ENCODE peak calls at places on chromosomes 3 and 15, in eight cellular contexts. I is HTR-8/SVneo; J is substantia nigra; N is ecto neural progenitor cell; B is stimulated activated CD8-positive, alpha-beta memory T cell treated with anti-CD3 and anti-CD28 coated beads, Interleukin-15, amount 100 ng/mL, for 24 hours; L is foreskin fibroblast; F is NCI-H1417; W is mammary epithelial cell. R is an unnamed sample.

GRCh38 chr15:88619796-88620195 is 1.3 kb upstream of the AEN start:
- DNase-seq in N (no peak), I (no peak), W (no peak), J (no peak), B (no peak), L (no peak), F (no peak), R (no peak)

GRCh38 chr3:102593754-102594602 is 159.2 kb downstream of the ZPLD1 start:
- DNase-seq in F (no peak), N (no peak), B (no peak), I (no peak), L (no peak), J (no peak), W (no peak), R (no peak)

GRCh38 chr3:111989061-111989678 is 9.6 kb upstream of the TAGLN3 start:
- DNase-seq in J (no peak), W (peak), N (no peak), I (peak), F (peak), L (peak), B (no peak), R (peak)

GRCh38 chr15:60353245-60353940 is 44.4 kb downstream of the ANXA2 start:
- DNase-seq in I (no peak), N (no peak), W (no peak), J (no peak), L (no peak), F (no peak), B (no peak), R (no peak)

GRCh38 chr3:178236555-178237277 is 299.5 kb upstream of the KCNMB2 start:
- DNase-seq in L (peak), W (peak), J (no peak), N (no peak), B (no peak), F (no peak), I (no peak), R (no peak)

GRCh38 chr3:196268270-196269163 is 19.0 kb downstream of the PCYT1A start:
- DNase-seq in W (peak), I (no peak), N (no peak), L (peak), J (no peak), F (no peak), B (no peak), R (no peak)

GRCh38 chr3:58746758-58747157 is 80.2 kb upstream of the FAM3D start:
- DNase-seq in F (no peak), N (no peak), I (no peak), L (no peak), J (no peak), B (no peak), W (no peak), R (no peak)

GRCh38 chr15:70559840-70560239 is 203.5 kb downstream of the UACA start:
- DNase-seq in J (no peak), W (no peak), I (no peak), L (no peak), F (no peak), B (no peak), N (peak), R (no peak)

GRCh38 chr3:59774613-59775012 is 724.8 kb upstream of the CFAP20DC start:
- DNase-seq in I (peak), L (peak), N (no peak), B (no peak), W (peak), F (no peak), J (no peak), R (no peak)

GRCh38 chr15:37095993-37096877 is 4.1 kb downstream of the MEIS2 start:
- DNase-seq in N (peak), W (no peak), J (no peak), F (peak), L (no peak), I (no peak), B (no peak), R (no peak)

GRCh38 chr3:73540969-73541740 is 83.6 kb downstream of the PDZRN3 start:
- DNase-seq in I (no peak), F (no peak), B (no peak), N (no peak), J (no peak), L (no peak), W (peak), R (no peak)

R was measured in NCI-H1436 treated with DMSO at 0.1 percent for 48 hours.